ENCODE peak calls at places on chromosomes 4 and X, in seven cellular contexts. One of them, this sample, is unnamed.

GRCh38 chrX:13223868-13224555 is 95.8 kb downstream of the ATXN3L start:
- DNase-seq in EH: peak
- DNase-seq in cerebellum: no peak
- DNase-seq in A673: peak
- DNase-seq in HEK293T: no peak
- DNase-seq in CD4-positive, alpha-beta T cell: no peak
- DNase-seq in NCI-H345: peak
- DNase-seq in this sample: no peak

GRCh38 chrX:120310861-120311631 is at the start of gene TMEM255A:
- DNase-seq in EH: peak
- DNase-seq in HEK293T: peak
- DNase-seq in CD4-positive, alpha-beta T cell: no peak
- DNase-seq in NCI-H345: peak
- DNase-seq in A673: peak
- DNase-seq in cerebellum: peak
- DNase-seq in this sample: peak

GRCh38 chr4:52037730-52038108 is 380 bp downstream of the SGCB start:
- DNase-seq in CD4-positive, alpha-beta T cell: no peak
- DNase-seq in A673: peak
- DNase-seq in NCI-H345: peak
- DNase-seq in cerebellum: peak
- DNase-seq in HEK293T: peak
- DNase-seq in EH: peak
- DNase-seq in this sample: peak

GRCh38 chr4:27048350-27049100 is 187.9 kb downstream of the STIM2 start:
- DNase-seq in A673: peak
- DNase-seq in cerebellum: peak
- DNase-seq in CD4-positive, alpha-beta T cell: no peak
- DNase-seq in NCI-H345: peak
- DNase-seq in HEK293T: peak
- DNase-seq in EH: peak
- DNase-seq in this sample: no peak

GRCh38 chr4:78591404-78591803 is 39.8 kb downstream of the ANXA3 start:
- DNase-seq in cerebellum: no peak
- DNase-seq in HEK293T: no peak
- DNase-seq in EH: no peak
- DNase-seq in A673: no peak
- DNase-seq in NCI-H345: no peak
- DNase-seq in CD4-positive, alpha-beta T cell: no peak
- DNase-seq in this sample: no peak

GRCh38 chr4:21948347-21949072 is at the start of gene KCNIP4:
- DNase-seq in NCI-H345: peak
- DNase-seq in cerebellum: peak
- DNase-seq in A673: peak
- DNase-seq in EH: peak
- DNase-seq in HEK293T: peak
- DNase-seq in CD4-positive, alpha-beta T cell: no peak
- DNase-seq in this sample: peak

GRCh38 chr4:92636038-92636825 is 332.5 kb downstream of the GRID2 start:
- DNase-seq in CD4-positive, alpha-beta T cell: no peak
- DNase-seq in cerebellum: no peak
- DNase-seq in HEK293T: no peak
- DNase-seq in NCI-H345: no peak
- DNase-seq in EH: no peak
- DNase-seq in A673: peak
- DNase-seq in this sample: no peak

GRCh38 chr4:57504139-57504538 is 394.0 kb upstream of the IGFBP7 start:
- DNase-seq in NCI-H345: peak
- DNase-seq in cerebellum: no peak
- DNase-seq in EH: no peak
- DNase-seq in HEK293T: peak
- DNase-seq in CD4-positive, alpha-beta T cell: no peak
- DNase-seq in A673: no peak
- DNase-seq in this sample: no peak

GRCh38 chr4:165464813-165465381 is 86.1 kb downstream of the CPE start:
- DNase-seq in HEK293T: peak
- DNase-seq in A673: peak
- DNase-seq in NCI-H345: peak
- DNase-seq in CD4-positive, alpha-beta T cell: no peak
- DNase-seq in EH: peak
- DNase-seq in cerebellum: peak
- DNase-seq in this sample: no peak

GRCh38 chr4:182179105-182179504 is 64.1 kb upstream of the TENM3 start:
- DNase-seq in EH: peak
- DNase-seq in cerebellum: no peak
- DNase-seq in A673: peak
- DNase-seq in CD4-positive, alpha-beta T cell: no peak
- DNase-seq in NCI-H345: no peak
- DNase-seq in HEK293T: no peak
- DNase-seq in this sample: no peak

GRCh38 chr4:10275696-10276095 is 159.1 kb upstream of the WDR1 start:
- DNase-seq in A673: no peak
- DNase-seq in EH: peak
- DNase-seq in HEK293T: no peak
- DNase-seq in cerebellum: no peak
- DNase-seq in NCI-H345: no peak
- DNase-seq in CD4-positive, alpha-beta T cell: no peak
- DNase-seq in this sample: no peak

GRCh38 chr4:30553721-30554120 is 166.4 kb upstream of the PCDH7 start:
- DNase-seq in A673: no peak
- DNase-seq in EH: no peak
- DNase-seq in HEK293T: no peak
- DNase-seq in CD4-positive, alpha-beta T cell: no peak
- DNase-seq in cerebellum: no peak
- DNase-seq in NCI-H345: no peak
- DNase-seq in this sample: no peak

GRCh38 chr4:26020896-26021295 is 106.9 kb downstream of the SMIM20 start:
- DNase-seq in CD4-positive, alpha-beta T cell: no peak
- DNase-seq in HEK293T: no peak
- DNase-seq in cerebellum: no peak
- DNase-seq in A673: no peak
- DNase-seq in NCI-H345: no peak
- DNase-seq in EH: peak
- DNase-seq in this sample: no peak